ENCODE peak calls at places on chromosomes 5 and 9, in nine cellular contexts. L is foreskin fibroblast, N is activated gamma-delta T cell, I is IMR-90, Z is Calu3, M is ecto neural progenitor cell, F is fibroblast of mammary gland, C is non-pigmented ciliary epithelial cell, B is germinal center. K is an unnamed sample.

GRCh38 chr9:128429505-128430086 is 8.9 kb downstream of the CERCAM start:
- DNase-seq in Z (no peak), N (no peak), F (no peak), M (no peak), L (no peak), B (no peak), I (no peak), C (no peak), K (no peak)

GRCh38 chr5:54470677-54471076 is 15.2 kb downstream of the HSPB3 start:
- DNase-seq in B (no peak), Z (no peak), N (no peak), M (no peak), I (peak; percentile 81), L (peak; percentile 87), C (peak; percentile 45), F (peak; percentile 62), K (peak; percentile 59)

GRCh38 chr5:3181641-3182040 is 414.0 kb upstream of the IRX1 start:
- DNase-seq in B (no peak), M (no peak), C (no peak), I (no peak), L (no peak), Z (no peak), F (no peak), N (no peak), K (no peak)

GRCh38 chr9:126097679-126098078 is 228.9 kb upstream of the MVB12B start:
- DNase-seq in Z (no peak), I (no peak), F (no peak), C (no peak), B (no peak), L (no peak), M (no peak), N (no peak), K (no peak)

GRCh38 chr5:77627869-77628674 is 10.4 kb downstream of the OTP start:
- DNase-seq in F (no peak), B (no peak), I (no peak), M (peak; percentile 56), N (no peak), Z (no peak), L (no peak), C (no peak), K (no peak)

GRCh38 chr5:149212203-149212951 is 59.3 kb upstream of the AFAP1L1 start:
- DNase-seq in B (no peak), Z (no peak), F (peak; percentile 98), I (peak; percentile 100), L (peak; percentile 98), M (no peak), C (peak; percentile 100), N (no peak), K (peak; percentile 97)

GRCh38 chr5:17492770-17493169 is 5.3 kb upstream of the TAF11L2 start:
- DNase-seq in B (no peak), Z (no peak), F (no peak), N (no peak), L (no peak), M (no peak), I (no peak), C (no peak), K (no peak)

GRCh38 chr5:78756853-78757252 is 108.3 kb upstream of the LHFPL2 start:
- DNase-seq in F (no peak), N (no peak), C (no peak), I (no peak), B (no peak), Z (no peak), L (no peak), M (no peak), K (no peak)

GRCh38 chr5:151739939-151740335 is 18.5 kb downstream of the ATOX1 start:
- DNase-seq in L (peak; percentile 93), I (peak; percentile 94), M (no peak), C (peak; percentile 85), F (peak; percentile 95), B (no peak), Z (no peak), N (no peak), K (peak; percentile 91)

GRCh38 chr9:33172256-33172678 is 5.1 kb upstream of the B4GALT1 start:
- DNase-seq in I (no peak), Z (no peak), F (no peak), B (no peak), N (no peak), L (no peak), M (no peak), C (no peak), K (no peak)

GRCh38 chr5:135154961-135155360 is 120.9 kb upstream of the PITX1 start:
- DNase-seq in N (no peak), F (no peak), Z (no peak), I (no peak), L (no peak), B (no peak), C (no peak), M (no peak), K (no peak)

GRCh38 chr9:76045217-76045616 is 154.7 kb downstream of the PCSK5 start:
- DNase-seq in L (no peak), I (no peak), F (no peak), C (no peak), Z (no peak), M (no peak), N (no peak), B (no peak), K (no peak)

GRCh38 chr5:150412319-150413175 is at the start of gene CD74:
- DNase-seq in B (peak; percentile 95), M (peak; percentile 81), L (peak; percentile 42), I (peak; percentile 20), N (peak; percentile 73), F (no peak), C (no peak), Z (peak; percentile 94), K (no peak)

GRCh38 chr9:95140821-95141220 is 176.7 kb downstream of the FANCC start:
- DNase-seq in F (peak; percentile 42), B (no peak), M (no peak), C (no peak), L (no peak), Z (no peak), N (no peak), I (no peak), K (no peak)

GRCh38 chr9:4973246-4973645 is 11.8 kb upstream of the JAK2 start:
- DNase-seq in M (no peak), L (peak; percentile 38), B (no peak), I (peak; percentile 10), C (no peak), N (no peak), Z (no peak), F (no peak), K (no peak)

GRCh38 chr9:4671737-4672136 is 5.5 kb upstream of the SPATA6L start:
- DNase-seq in L (no peak), N (no peak), B (no peak), I (no peak), Z (no peak), C (no peak), F (no peak), M (no peak), K (no peak)

GRCh38 chr5:140311011-140311467 is 8.1 kb upstream of the PFDN1 start:
- DNase-seq in I (peak; percentile 96), B (no peak), Z (no peak), F (peak; percentile 94), M (no peak), N (no peak), C (peak; percentile 85), L (peak; percentile 89), K (peak; percentile 68)

GRCh38 chr5:178288373-178289368 is 56.1 kb upstream of the PHYKPL start:
- DNase-seq in F (no peak), L (no peak), N (no peak), M (no peak), B (no peak), C (no peak), I (no peak), Z (no peak), K (no peak)

GRCh38 chr9:97408562-97408961 is 3.3 kb upstream of the TDRD7 start:
- DNase-seq in B (no peak), F (no peak), M (no peak), N (no peak), C (no peak), I (no peak), L (no peak), Z (no peak), K (no peak)

GRCh38 chr5:2008851-2009629 is 126.3 kb upstream of the IRX4 start:
- DNase-seq in N (no peak), Z (no peak), B (no peak), C (no peak), I (no peak), L (no peak), F (no peak), M (no peak), K (no peak)

GRCh38 chr5:137638841-137639240 is 97.0 kb downstream of the KLHL3 start:
- DNase-seq in B (no peak), C (no peak), I (no peak), L (no peak), M (no peak), N (no peak), Z (no peak), F (no peak), K (no peak)

GRCh38 chr5:116674881-116675627 is 100.4 kb upstream of the SEMA6A start:
- DNase-seq in M (no peak), Z (no peak), I (no peak), F (no peak), N (no peak), B (no peak), C (no peak), L (peak; percentile 9), K (no peak)

GRCh38 chr9:108161520-108161919 is 672.0 kb upstream of the KLF4 start:
- DNase-seq in B (no peak), M (no peak), F (no peak), Z (no peak), I (no peak), C (no peak), N (no peak), L (no peak), K (no peak)

GRCh38 chr5:61809651-61810050 is 477.6 kb downstream of the ZSWIM6 start:
- DNase-seq in B (no peak), Z (no peak), I (no peak), L (no peak), F (no peak), C (no peak), N (no peak), M (no peak), K (no peak)

GRCh38 chr5:15577132-15577531 is 77.2 kb downstream of the FBXL7 start:
- DNase-seq in F (no peak), Z (no peak), L (no peak), M (no peak), I (no peak), B (no peak), N (no peak), C (no peak), K (no peak)

GRCh38 chr5:67176931-67177330 is 19.7 kb downstream of the CD180 start:
- DNase-seq in N (no peak), B (no peak), F (no peak), L (no peak), M (no peak), I (no peak), Z (no peak), C (no peak), K (no peak)

GRCh38 chr9:130432796-130433167 is 12.0 kb upstream of the ASS1 start:
- DNase-seq in I (no peak), M (no peak), B (no peak), N (no peak), Z (no peak), F (no peak), C (no peak), L (no peak), K (no peak)

GRCh38 chr9:96719538-96720315 is 58.2 kb downstream of the ZNF510 start:
- DNase-seq in N (no peak), F (no peak), B (no peak), L (peak; percentile 4), M (no peak), C (no peak), I (no peak), Z (peak; percentile 52), K (no peak)

GRCh38 chr5:90675222-90675621 is 116.6 kb downstream of the ADGRV1 start:
- DNase-seq in N (no peak), I (no peak), L (no peak), F (no peak), B (no peak), Z (no peak), C (no peak), M (no peak), K (no peak)

GRCh38 chr9:65437724-65438123 is 152.7 kb upstream of the FOXD4L5 start:
- DNase-seq in F (no peak), C (no peak), M (no peak), Z (no peak), B (no peak), N (no peak), I (no peak), L (no peak), K (no peak)

GRCh38 chr5:127967983-127968592 is 115.5 kb upstream of the SLC12A2 start:
- DNase-seq in I (no peak), Z (no peak), C (no peak), F (no peak), L (peak; percentile 11), N (no peak), M (no peak), B (no peak), K (no peak)

K was measured in GM04504.